ENCODE peak calls at places on chromosomes 1 and 21, in nine cellular contexts. N is mucosa of descending colon, W is NB4, J is pancreas, K is cardiac muscle cell, F is fibroblast of mammary gland, P is dorsolateral prefrontal cortex, G is HL-60, T is Calu3. Q is an unnamed sample.

GRCh38 chr21:17607684-17608083 is 5.0 kb downstream of the BTG3 start:
- DNase-seq in N (no peak), W (no peak), J (no peak), K (no peak), F (no peak), P (no peak), G (no peak), T (no peak), Q (no peak)

GRCh38 chr1:205947024-205947423 is 3.8 kb upstream of the SLC26A9 start:
- DNase-seq in N (no peak), W (no peak), J (peak; percentile 39), K (no peak), F (no peak), P (no peak), G (no peak), T (peak; percentile 43), Q (no peak)

GRCh38 chr1:6419397-6419802 is 319 bp downstream of the HES2 start:
- DNase-seq in N (no peak), W (peak; percentile 60), J (no peak), K (no peak), F (no peak), P (no peak), G (no peak), T (no peak), Q (no peak)

GRCh38 chr1:222697858-222698257 is 14.4 kb downstream of the AIDA start:
- DNase-seq in N (no peak), W (no peak), J (no peak), K (no peak), F (peak; percentile 48), P (no peak), G (no peak), T (no peak), Q (no peak)

GRCh38 chr1:231684333-231685244 is 58.0 kb downstream of the DISC1 start:
- DNase-seq in N (peak; percentile 45), W (no peak), J (no peak), K (no peak), F (no peak), P (no peak), G (no peak), T (no peak), Q (no peak)

GRCh38 chr1:40936878-40937484 is 42.5 kb upstream of the CTPS1 start:
- DNase-seq in N (no peak), W (peak; percentile 68), J (no peak), K (no peak), F (peak; percentile 59), P (no peak), G (peak; percentile 35), T (no peak), Q (no peak)

GRCh38 chr1:212638419-212639151 is 30.0 kb downstream of the ATF3 start:
- DNase-seq in N (no peak), W (no peak), J (no peak), K (peak; percentile 82), F (peak; percentile 74), P (no peak), G (no peak), T (no peak), Q (no peak)

GRCh38 chr1:168161459-168161858 is 17.3 kb upstream of the TIPRL start:
- DNase-seq in N (no peak), W (no peak), J (no peak), K (peak; percentile 43), F (no peak), P (no peak), G (no peak), T (no peak), Q (no peak)

GRCh38 chr1:32503153-32503552 is 36.1 kb upstream of the ZBTB8A start:
- DNase-seq in N (no peak), W (no peak), J (no peak), K (no peak), F (no peak), P (no peak), G (no peak), T (no peak), Q (no peak)

GRCh38 chr1:59979551-59980070 is 53.0 kb upstream of the CYP2J2 start:
- DNase-seq in N (no peak), W (no peak), J (no peak), K (no peak), F (peak; percentile 7), P (no peak), G (no peak), T (no peak), Q (no peak)

GRCh38 chr1:12472798-12473551 is 145.0 kb downstream of the DHRS3 start:
- DNase-seq in N (no peak), W (no peak), J (no peak), K (peak; percentile 89), F (no peak), P (no peak), G (peak; percentile 23), T (no peak), Q (no peak)

GRCh38 chr1:47409311-47410085 is 6.6 kb upstream of the FOXE3 start:
- DNase-seq in N (no peak), W (no peak), J (no peak), K (peak; percentile 62), F (peak; percentile 57), P (no peak), G (no peak), T (no peak), Q (no peak)

GRCh38 chr1:228742535-228742934 is 7.3 kb downstream of the RHOU start:
- DNase-seq in N (no peak), W (no peak), J (no peak), K (no peak), F (no peak), P (no peak), G (no peak), T (no peak), Q (no peak)

GRCh38 chr1:56123421-56123820 is 455.9 kb downstream of the PLPP3 start:
- DNase-seq in N (no peak), W (no peak), J (no peak), K (no peak), F (peak; percentile 90), P (no peak), G (no peak), T (no peak), Q (no peak)

GRCh38 chr1:219177363-219177762 is 3.7 kb downstream of the LYPLAL1 start:
- DNase-seq in N (no peak), W (no peak), J (no peak), K (no peak), F (no peak), P (no peak), G (no peak), T (no peak), Q (no peak)

GRCh38 chr1:147177611-147178370 is 5.5 kb upstream of the PRKAB2 start:
- DNase-seq in N (peak; percentile 32), W (no peak), J (no peak), K (no peak), F (peak; percentile 83), P (no peak), G (no peak), T (no peak), Q (no peak)

GRCh38 chr21:37153935-37154350 is 80.9 kb downstream of the TTC3 start:
- DNase-seq in N (peak; percentile 54), W (peak; percentile 21), J (peak; percentile 16), K (no peak), F (peak; percentile 40), P (no peak), G (no peak), T (no peak), Q (no peak)

GRCh38 chr21:16002872-16003466 is 273.2 kb downstream of the USP25 start:
- DNase-seq in N (no peak), W (peak; percentile 1), J (no peak), K (no peak), F (peak; percentile 64), P (no peak), G (no peak), T (no peak), Q (no peak)

GRCh38 chr1:19015476-19015875 is 59.0 kb upstream of the IFFO2 start:
- DNase-seq in N (no peak), W (no peak), J (no peak), K (no peak), F (no peak), P (no peak), G (no peak), T (no peak), Q (no peak)

GRCh38 chr1:54459714-54460113 is 53.5 kb upstream of the SSBP3 start:
- DNase-seq in N (no peak), W (peak; percentile 16), J (no peak), K (peak; percentile 77), F (no peak), P (no peak), G (no peak), T (peak; percentile 81), Q (peak; percentile 14)

GRCh38 chr1:215793210-215793609 is 226.1 kb downstream of the KCTD3 start:
- DNase-seq in N (no peak), W (peak; percentile 4), J (no peak), K (no peak), F (peak; percentile 85), P (no peak), G (no peak), T (no peak), Q (no peak)
- TF ChIP-seq CTCF in N (no peak), W (peak; percentile 5), J (no peak), K (peak; percentile 38), F (peak; percentile 57), P (peak; percentile 47), G (no peak), T (peak; percentile 28), Q (peak; percentile 55)

DNA sequence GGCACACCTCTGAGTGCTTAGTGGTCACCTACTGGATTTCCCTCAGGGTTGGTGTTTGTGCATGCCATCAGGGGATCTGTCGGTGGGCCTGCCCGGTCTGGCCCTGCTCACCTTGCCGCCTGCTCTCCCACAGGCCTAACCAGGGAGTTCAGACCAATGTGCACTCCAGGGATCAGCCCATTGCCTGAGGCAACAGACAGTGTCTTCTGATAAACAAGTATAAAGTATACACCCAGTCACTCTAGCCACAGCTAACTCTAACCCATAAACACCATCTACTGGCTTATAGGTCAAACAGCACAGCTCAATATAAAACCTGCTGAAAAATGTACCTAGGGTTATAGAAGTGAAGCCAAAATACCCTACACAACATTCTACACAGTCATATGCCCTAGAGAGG is 1300.0 kb downstream of the PLA2G4A start:
- DNase-seq in N (no peak), W (no peak), J (no peak), K (no peak), F (peak; percentile 12), P (no peak), G (no peak), T (no peak), Q (no peak)
- TF ChIP-seq CTCF in N (no peak), W (no peak), J (no peak), K (no peak), F (peak; percentile 13), P (no peak), G (no peak), T (no peak), Q (no peak)

DNA sequence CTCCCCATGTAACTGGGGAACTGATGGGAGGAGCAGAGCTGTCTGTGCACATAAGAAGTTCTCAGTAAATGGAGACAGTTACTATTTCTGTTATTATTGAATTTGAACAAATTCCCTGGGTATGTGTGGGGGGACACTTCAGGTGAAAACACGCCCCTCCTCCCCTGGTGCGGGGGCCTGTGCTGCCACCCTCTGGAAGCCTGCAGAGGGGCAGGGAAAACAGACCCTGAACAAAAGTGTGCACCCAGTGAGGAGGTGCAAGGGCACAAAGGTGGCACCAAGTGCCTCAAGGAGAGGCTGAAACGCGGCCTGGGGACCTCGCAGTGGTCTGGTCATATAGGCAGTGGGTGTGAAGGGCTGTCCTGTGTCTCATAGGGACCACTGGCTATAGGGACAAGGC is 18.2 kb upstream of the NADK start:
- DNase-seq in N (no peak), W (peak; percentile 30), J (no peak), K (no peak), F (no peak), P (no peak), G (no peak), T (no peak), Q (no peak)
- TF ChIP-seq CTCF in N (no peak), W (peak; percentile 30), J (no peak), K (peak; percentile 27), F (peak; percentile 18), P (peak; percentile 10), G (no peak), T (no peak), Q (peak; percentile 23)

GRCh38 chr1:156336242-156336641 is 1.9 kb downstream of the CCT3 start:
- DNase-seq in N (no peak), W (peak; percentile 50), J (no peak), K (no peak), F (no peak), P (no peak), G (peak; percentile 21), T (peak; percentile 27), Q (no peak)
- TF ChIP-seq CTCF in N (no peak), W (peak; percentile 27), J (no peak), K (peak; percentile 22), F (peak; percentile 19), P (no peak), G (peak; percentile 2), T (no peak), Q (peak; percentile 29)

Q was measured in neural crest cell.